ENCODE peak calls at places on chromosomes 13 and 19, in nine cellular contexts. J is NCI-H1105 treated with DMSO at 0.1 percent for 48 hours; R is EL; U is CD4-positive, alpha-beta memory T cell; N is choroid plexus epithelial cell; P is stimulated activated CD4-positive, alpha-beta T cell treated with anti-CD3 and anti-CD28 coated beads, Interleukin-1b, Interleukin-23, amount 100 ng/mL, for 24 hours; I is activated naive CD8-positive, alpha-beta T cell treated with anti-CD3 and anti-CD28 coated beads, Interleukin-2, amount 50 U/mL, for 24 hours; D is NCI-H1930; Z is erythroblast. H is an unnamed sample.

GRCh38 chr19:45250832-45251451 is at the start of gene MARK4:
- DNase-seq in D (peak; percentile 56), U (peak; percentile 50), P (peak; percentile 34), I (peak; percentile 60), J (peak; percentile 49), R (peak; percentile 62), Z (peak; percentile 73), N (peak; percentile 46), H (peak; percentile 48)

GRCh38 chr19:39661565-39661964 is 5.9 kb downstream of the LGALS16 start:
- DNase-seq in Z (no peak), N (no peak), P (no peak), I (no peak), J (no peak), U (no peak), R (no peak), D (no peak), H (no peak)

GRCh38 chr13:31012285-31013024 is 80.0 kb downstream of the TEX26 start:
- DNase-seq in I (no peak), P (no peak), D (no peak), R (peak; percentile 38), Z (no peak), J (peak; percentile 1), N (peak; percentile 72), U (no peak), H (peak; percentile 44)

GRCh38 chr13:110519046-110519445 is 42.5 kb downstream of the RAB20 start:
- DNase-seq in J (no peak), R (no peak), P (no peak), I (no peak), Z (no peak), N (no peak), U (no peak), D (no peak), H (no peak)

GRCh38 chr19:36652958-36653357 is 13.7 kb downstream of the ZNF461 start:
- DNase-seq in U (no peak), N (no peak), D (no peak), P (no peak), Z (no peak), R (no peak), J (peak; percentile 83), I (no peak), H (no peak)

GRCh38 chr13:26839682-26840081 is 79.1 kb upstream of the GPR12 start:
- DNase-seq in Z (no peak), P (no peak), U (no peak), N (no peak), D (no peak), J (no peak), R (no peak), I (no peak), H (no peak)

GRCh38 chr19:41442473-41443360 is at the start of gene ERICH4:
- DNase-seq in U (no peak), Z (no peak), N (no peak), P (no peak), J (no peak), I (no peak), R (no peak), D (no peak), H (no peak)

GRCh38 chr19:5539431-5539833 is 28.3 kb downstream of the TINCR start:
- DNase-seq in N (no peak), U (no peak), I (no peak), R (no peak), J (no peak), D (no peak), Z (no peak), P (no peak), H (no peak)

GRCh38 chr19:4971424-4971793 is 2.5 kb downstream of the KDM4B start:
- DNase-seq in J (peak; percentile 62), P (no peak), R (peak; percentile 35), N (peak; percentile 23), Z (no peak), I (peak; percentile 30), D (no peak), U (peak; percentile 17), H (peak; percentile 17)

GRCh38 chr19:11685676-11686650 is 52.8 kb downstream of the ZNF823 start:
- DNase-seq in U (no peak), R (no peak), P (no peak), N (no peak), D (no peak), Z (no peak), J (no peak), I (no peak), H (no peak)

GRCh38 chr19:34171877-34172660 is at the start of gene LSM14A:
- DNase-seq in J (peak; percentile 86), U (peak; percentile 95), P (peak; percentile 83), N (peak; percentile 94), D (peak; percentile 83), I (peak; percentile 91), Z (peak; percentile 97), R (peak; percentile 91), H (peak; percentile 89)

GRCh38 chr19:34314437-34315313 is 50.3 kb upstream of the GPI start:
- DNase-seq in P (no peak), N (no peak), R (no peak), Z (no peak), U (no peak), I (no peak), D (no peak), J (no peak), H (no peak)

GRCh38 chr13:75482820-75483079 is 781 bp upstream of the TBC1D4 start:
- DNase-seq in N (no peak), R (no peak), P (no peak), Z (no peak), U (no peak), I (no peak), J (no peak), D (no peak), H (no peak)

GRCh38 chr19:42846597-42846996 is 32.9 kb downstream of the PSG1 start:
- DNase-seq in P (no peak), J (no peak), I (no peak), N (no peak), Z (no peak), R (peak; percentile 61), D (no peak), U (no peak), H (no peak)

GRCh38 chr13:46666727-46667456 is 113.9 kb downstream of the LRCH1 start:
- DNase-seq in P (no peak), J (no peak), D (no peak), R (no peak), Z (no peak), N (no peak), U (no peak), I (no peak), H (no peak)

GRCh38 chr13:77749481-77749880 is 52.0 kb downstream of the SLAIN1 start:
- DNase-seq in D (no peak), R (no peak), N (no peak), U (no peak), J (no peak), I (no peak), P (no peak), Z (no peak), H (peak; percentile 18)

GRCh38 chr13:102770435-102770834 is 3.2 kb downstream of the TEX30 start:
- DNase-seq in Z (no peak), R (no peak), D (no peak), U (no peak), P (no peak), I (no peak), J (no peak), N (peak; percentile 70), H (no peak)

GRCh38 chr13:70856706-70857105 is 748.5 kb upstream of the KLHL1 start:
- DNase-seq in Z (no peak), D (no peak), J (no peak), R (no peak), U (no peak), I (no peak), P (no peak), N (no peak), H (no peak)

GRCh38 chr19:5719274-5719960 is 529 bp downstream of the LONP1 start:
- DNase-seq in D (no peak), N (peak; percentile 38), P (no peak), U (no peak), R (peak; percentile 39), I (peak; percentile 37), Z (peak; percentile 85), J (no peak), H (no peak)

GRCh38 chr13:73429691-73430090 is 370.9 kb downstream of the KLF5 start:
- DNase-seq in U (no peak), Z (no peak), D (no peak), J (no peak), P (no peak), I (no peak), N (peak; percentile 36), R (peak; percentile 17), H (peak; percentile 60)

GRCh38 chr19:14520543-14520942 is 2.3 kb upstream of the DNAJB1 start:
- DNase-seq in R (no peak), P (no peak), D (no peak), J (no peak), Z (no peak), U (no peak), N (no peak), I (no peak), H (no peak)

GRCh38 chr13:98018293-98018692 is 64.8 kb downstream of the IPO5 start:
- DNase-seq in I (no peak), J (no peak), N (no peak), R (no peak), D (no peak), Z (no peak), P (no peak), U (no peak), H (no peak)

GRCh38 chr19:44553478-44554171 is 24.1 kb upstream of the CEACAM20 start:
- DNase-seq in I (no peak), R (no peak), D (no peak), U (no peak), J (no peak), N (peak; percentile 26), Z (no peak), P (no peak), H (no peak)

GRCh38 chr13:30338952-30339351 is 31.6 kb upstream of the KATNAL1 start:
- DNase-seq in N (no peak), R (no peak), P (no peak), I (no peak), Z (peak; percentile 10), J (no peak), U (no peak), D (no peak), H (no peak)

GRCh38 chr13:52599037-52599852 is 43.0 kb upstream of the HNRNPA1L2 start:
- DNase-seq in U (no peak), P (no peak), D (no peak), J (peak; percentile 43), R (peak; percentile 58), I (no peak), N (peak; percentile 67), Z (peak; percentile 32), H (peak; percentile 82)

GRCh38 chr19:46659151-46660007 is 1.6 kb downstream of the DACT3 start:
- DNase-seq in P (no peak), J (no peak), N (no peak), R (peak; percentile 37), D (no peak), I (peak; percentile 29), U (no peak), Z (peak; percentile 35), H (no peak)

GRCh38 chr13:75902166-75903104 is 266.3 kb downstream of the LMO7 start:
- DNase-seq in Z (no peak), N (no peak), R (no peak), I (no peak), P (no peak), D (no peak), J (no peak), U (no peak), H (no peak)

H was measured in astrocyte of the spinal cord.